ENCODE peak calls at places on chromosome 1, in five cellular contexts. T, G, H, J and E are unnamed samples.
A peak's percentile ranks its signal among the peaks of the same experiment; 100 is the strongest.

GRCh38 chr1:54118704-54119103 is 34.1 kb downstream of the CDCP2 start:
- DNase-seq in T (peak; percentile 89), G (no peak), H (peak; percentile 90), J (peak; percentile 53), E (no peak)

GRCh38 chr1:97999320-97999719 is 78.5 kb upstream of the DPYD start:
- DNase-seq in T (no peak), G (no peak), H (peak; percentile 95), J (no peak), E (no peak)

GRCh38 chr1:84217239-84217638 is 73.2 kb downstream of the PRKACB start:
- DNase-seq in T (no peak), G (no peak), H (no peak), J (no peak), E (no peak)

GRCh38 chr1:203323587-203323986 is 18.3 kb downstream of the BTG2 start:
- DNase-seq in T (no peak), G (no peak), H (no peak), J (no peak), E (no peak)

GRCh38 chr1:158149577-158150269 is 31.0 kb upstream of the CD1D start:
- DNase-seq in T (peak; percentile 81), G (peak; percentile 97), H (peak; percentile 95), J (peak; percentile 92), E (peak; percentile 35)

GRCh38 chr1:236534164-236534651 is 10.4 kb downstream of the LGALS8 start:
- DNase-seq in T (peak; percentile 38), G (no peak), H (peak; percentile 78), J (no peak), E (no peak)

GRCh38 chr1:19209439-19209989 is 552 bp downstream of the UBR4 start:
- DNase-seq in T (no peak), G (no peak), H (peak; percentile 61), J (peak; percentile 14), E (no peak)

GRCh38 chr1:202324646-202325045 is 17.1 kb downstream of the UBE2T start:
- DNase-seq in T (no peak), G (no peak), H (no peak), J (no peak), E (no peak)

GRCh38 chr1:186514367-186514766 is 53.5 kb upstream of the PDC start:
- DNase-seq in T (no peak), G (no peak), H (no peak), J (no peak), E (no peak)

DNA sequence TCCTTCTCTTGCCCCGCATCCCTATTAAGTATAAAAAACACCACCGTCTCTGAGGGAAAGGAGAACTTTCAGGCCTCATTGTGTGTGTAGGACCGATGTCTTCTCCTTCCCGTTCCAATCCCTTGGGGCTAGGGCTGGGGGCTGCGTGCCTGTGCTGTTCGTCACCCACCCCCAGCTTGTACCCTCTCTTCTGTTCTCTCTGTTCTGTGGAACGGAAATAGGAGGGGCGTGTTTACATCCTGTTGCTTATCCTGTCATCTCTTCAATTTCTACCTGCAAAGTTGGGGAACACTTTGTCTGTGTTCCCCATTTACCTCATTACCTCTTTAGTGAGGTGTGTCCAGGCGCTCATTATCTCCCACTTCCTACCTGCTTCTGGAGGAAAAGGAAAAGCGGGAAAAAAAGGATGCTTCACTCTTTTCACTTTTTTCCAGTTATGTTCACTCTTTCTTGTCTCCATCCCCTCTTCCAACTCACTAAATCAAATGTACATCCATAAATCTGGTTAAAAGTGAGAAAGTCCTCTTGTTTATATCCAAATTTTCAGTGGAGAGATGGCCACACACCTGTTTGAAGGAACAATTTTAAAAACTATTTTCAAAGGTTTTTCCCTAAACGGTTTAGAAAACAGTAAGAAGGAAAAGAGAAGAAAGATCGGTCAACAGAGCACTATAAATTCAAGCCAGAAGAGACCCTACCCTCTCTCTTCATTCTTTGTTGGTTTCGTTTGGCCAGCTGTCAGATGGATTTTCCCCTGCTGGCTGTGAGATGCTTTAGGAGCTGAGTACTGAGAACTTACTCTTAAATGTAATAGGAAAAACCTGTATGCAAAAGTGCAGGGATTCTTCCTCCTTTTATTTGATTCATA is 1.0 kb upstream of the TXNIP start:
- DNase-seq in T (no peak), G (peak; percentile 48), H (no peak), J (no peak), E (peak; percentile 37)
- TF ChIP-seq POLR2A in T (no peak), G (no peak), H (no peak), J (no peak), E (peak; percentile 88)

DNA sequence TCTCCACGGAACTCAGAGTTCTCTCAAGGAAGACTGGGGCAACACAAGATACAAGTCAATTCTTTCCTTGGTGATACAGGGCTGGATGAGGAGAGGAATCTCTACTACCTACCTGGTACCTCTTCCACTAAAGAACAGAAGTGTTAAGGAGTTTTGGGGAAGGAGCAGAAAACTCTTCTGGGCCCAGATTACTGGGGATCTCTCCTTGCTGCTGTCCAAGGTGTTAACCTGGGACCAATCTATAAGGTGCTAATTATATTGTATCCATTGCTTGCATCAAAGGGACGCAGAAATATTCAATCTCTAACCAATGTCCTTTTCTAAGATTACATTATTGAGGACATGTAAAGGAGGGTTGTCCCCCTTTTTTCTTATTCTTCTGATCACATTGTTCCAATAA is 1102.5 kb downstream of the AMY1C start:
- DNase-seq in T (no peak), G (no peak), H (no peak), J (no peak), E (no peak)
- TF ChIP-seq POLR2A in T (no peak), G (no peak), H (no peak), J (no peak), E (no peak)

GRCh38 chr1:8866173-8866791 is 12.2 kb downstream of the ENO1 start:
- DNase-seq in T (no peak), G (no peak), H (no peak), J (no peak), E (no peak)

GRCh38 chr1:8864713-8865397 is 13.6 kb downstream of the ENO1 start:
- DNase-seq in T (no peak), G (no peak), H (no peak), J (no peak), E (no peak)

GRCh38 chr1:8863712-8864324 is 14.7 kb downstream of the ENO1 start:
- DNase-seq in T (no peak), G (no peak), H (no peak), J (no peak), E (no peak)

GRCh38 chr1:8867878-8868567 is 10.5 kb downstream of the ENO1 start:
- DNase-seq in T (no peak), G (no peak), H (no peak), J (no peak), E (no peak)

DNA sequence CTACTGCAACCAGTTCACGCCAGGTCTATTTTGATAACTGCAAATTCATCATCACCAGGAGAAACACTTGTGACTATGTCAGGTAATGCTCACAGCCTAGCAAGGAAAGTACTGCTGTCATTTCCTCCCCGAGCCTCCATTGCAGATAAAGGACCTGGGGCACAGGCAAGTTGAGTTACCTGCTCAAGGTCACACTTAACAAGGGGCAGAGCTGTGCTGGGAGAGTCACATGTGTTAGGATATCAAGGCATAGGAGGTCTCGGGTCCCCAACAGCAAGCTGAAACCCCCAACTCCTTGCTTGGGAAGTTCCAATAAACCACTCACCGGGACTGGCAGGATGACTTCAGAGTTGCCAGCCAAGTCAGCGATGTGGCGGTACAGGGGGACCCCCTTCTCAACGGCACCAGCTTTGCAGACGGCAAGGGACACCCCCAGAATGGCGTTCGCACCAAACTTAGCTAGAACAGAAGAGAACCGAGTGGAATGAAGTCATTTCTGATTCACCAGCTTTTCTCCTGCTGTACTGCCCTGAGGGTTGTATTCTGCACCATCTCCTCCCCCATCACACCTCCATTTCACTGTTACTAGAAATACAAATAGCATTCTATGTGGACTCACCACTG is 11.6 kb downstream of the ENO1 start:
- DNase-seq in T (no peak), G (no peak), H (no peak), J (no peak), E (no peak)
- TF ChIP-seq POLR2A in T (no peak), G (no peak), H (peak; percentile 48), J (no peak), E (peak; percentile 51)

GRCh38 chr1:77081834-77082233 is 137.4 kb downstream of the PIGK start:
- DNase-seq in T (no peak), G (no peak), H (no peak), J (no peak), E (no peak)
- TF ChIP-seq POLR2A in T (no peak), G (no peak), H (no peak), J (no peak), E (no peak)

DNA sequence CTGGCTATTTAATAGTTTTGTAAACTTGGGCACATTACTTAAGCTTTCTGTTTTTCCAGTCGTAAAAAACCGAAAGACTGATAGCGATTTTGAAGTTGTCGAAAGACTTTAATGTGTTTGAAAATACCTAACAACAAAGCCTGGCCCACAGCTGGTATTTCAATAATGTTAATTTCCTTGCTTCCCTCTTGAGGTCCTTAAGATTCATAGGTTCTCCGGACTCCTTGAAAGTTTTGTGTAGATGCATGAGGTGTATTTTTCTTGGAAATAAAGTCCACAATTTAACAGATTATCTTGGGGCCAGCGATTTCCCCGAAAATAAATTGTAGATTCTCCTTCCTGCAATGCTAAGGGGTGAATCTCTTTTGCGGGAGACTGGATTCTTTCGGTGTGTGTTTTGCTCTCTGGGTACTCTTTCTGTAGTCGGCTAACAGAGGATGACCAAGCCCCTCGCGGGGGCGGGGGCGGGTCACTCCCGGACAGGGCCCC is 735 bp upstream of the YTHDF2 start:
- DNase-seq in T (peak; percentile 29), G (no peak), H (no peak), J (no peak), E (no peak)
- TF ChIP-seq POLR2A in T (no peak), G (no peak), H (no peak), J (no peak), E (no peak)

GRCh38 chr1:37817481-37817880 is 9.5 kb upstream of the YRDC start:
- DNase-seq in T (no peak), G (peak; percentile 35), H (peak; percentile 40), J (no peak), E (no peak)
- TF ChIP-seq POLR2A in T (no peak), G (no peak), H (no peak), J (no peak), E (no peak)